ENCODE peak calls at places on chromosome 2, in ten cellular contexts. Y, S, G, L, E, N, B, V, C and U are unnamed samples.

GRCh38 chr2:74632939-74633312 is 15.2 kb downstream of the M1AP start:
- ATAC-seq in G (no peak), V (no peak), L (no peak), Y (no peak), N (peak), C (no peak), B (no peak), S (no peak), E (no peak), U (no peak)

GRCh38 chr2:208354964-208355381 is 51.6 kb upstream of the PTH2R start:
- ATAC-seq in Y (no peak), E (peak), N (no peak), C (no peak), B (no peak), V (no peak), S (no peak), L (no peak), G (no peak), U (no peak)

GRCh38 chr2:66869076-66869475 is 434.2 kb downstream of the MEIS1 start:
- ATAC-seq in B (no peak), S (no peak), G (no peak), E (no peak), V (no peak), Y (no peak), N (no peak), L (no peak), C (no peak), U (no peak)

GRCh38 chr2:20565623-20566236 is 85.2 kb downstream of the HS1BP3 start:
- ATAC-seq in L (no peak), G (peak), E (no peak), Y (no peak), B (no peak), N (no peak), C (no peak), V (no peak), S (no peak), U (no peak)

GRCh38 chr2:204849887-204850286 is 304.6 kb downstream of the PARD3B start:
- ATAC-seq in B (no peak), G (no peak), V (no peak), E (no peak), Y (no peak), S (no peak), C (no peak), L (no peak), N (no peak), U (no peak)

GRCh38 chr2:219689676-219690628 is 62.5 kb downstream of the SLC4A3 start:
- ATAC-seq in C (no peak), L (no peak), V (peak), N (peak), B (no peak), Y (peak), S (no peak), E (peak), G (peak), U (no peak)

GRCh38 chr2:68847751-68848150 is 23.4 kb downstream of the BMP10 start:
- ATAC-seq in L (no peak), G (no peak), B (no peak), V (no peak), S (no peak), E (no peak), N (no peak), Y (no peak), C (no peak), U (no peak)

GRCh38 chr2:55138546-55139288 is 88.5 kb upstream of the RTN4 start:
- ATAC-seq in C (no peak), E (no peak), N (no peak), Y (no peak), G (no peak), S (no peak), V (no peak), L (no peak), B (no peak), U (no peak)

GRCh38 chr2:124145982-124146381 is 120.9 kb downstream of the CNTNAP5 start:
- ATAC-seq in L (no peak), B (no peak), E (no peak), V (no peak), C (no peak), S (no peak), G (no peak), N (no peak), Y (no peak), U (no peak)

GRCh38 chr2:121888189-121888557 is 132.7 kb downstream of the TSN start:
- ATAC-seq in B (no peak), G (peak), E (peak), S (peak), Y (peak), C (no peak), N (peak), L (peak), V (no peak), U (no peak)

GRCh38 chr2:3102081-3102914 is 275.3 kb downstream of the EIPR1 start:
- ATAC-seq in B (no peak), Y (no peak), E (no peak), S (no peak), C (no peak), V (no peak), L (no peak), G (no peak), N (no peak), U (no peak)

GRCh38 chr2:43225788-43226557 is 433 bp downstream of the ZFP36L2 start:
- ATAC-seq in V (peak), L (peak), S (peak), Y (peak), C (peak), B (no peak), E (peak), N (peak), G (peak), U (peak)

GRCh38 chr2:20299113-20299512 is 51.5 kb downstream of the PUM2 start:
- ATAC-seq in B (no peak), L (peak), N (no peak), E (peak), C (no peak), S (no peak), Y (peak), G (no peak), V (no peak), U (no peak)

GRCh38 chr2:156147594-156148330 is 184.8 kb downstream of the NR4A2 start:
- ATAC-seq in B (no peak), N (no peak), G (no peak), Y (peak), C (no peak), L (peak), S (no peak), V (no peak), E (no peak), U (no peak)